ENCODE peak calls at places on chromosomes 3 and 15, in ten cellular contexts. V is GM12864; Q is H7; C is GF-D8; Y is stimulated activated CD8-positive, alpha-beta memory T cell treated with anti-CD3 and anti-CD28 coated beads, Interleukin-15, amount 100 ng/mL, for 4 hours; O is NCI-H1092; X is AG09319; G is EH; S is T-helper 2 cell; I is EL. K is an unnamed sample.

GRCh38 chr15:40959331-40960141 is 6.3 kb downstream of the CHAC1 start:
- DNase-seq in Y (no peak), C (no peak), X (no peak), I (no peak), V (no peak), Q (peak), O (no peak), G (no peak), S (no peak), K (no peak)

GRCh38 chr15:45829336-45830153 is 194.7 kb downstream of the SQOR start:
- DNase-seq in Y (no peak), I (no peak), X (no peak), O (no peak), S (no peak), V (no peak), Q (peak), G (no peak), C (no peak), K (no peak)

GRCh38 chr3:169218314-169218983 is 445.1 kb downstream of the MECOM start:
- DNase-seq in G (peak), Q (peak), S (no peak), X (no peak), O (peak), Y (no peak), V (no peak), C (no peak), I (peak), K (no peak)

GRCh38 chr3:73509812-73510211 is 114.9 kb downstream of the PDZRN3 start:
- DNase-seq in Q (no peak), S (no peak), I (no peak), O (no peak), X (no peak), V (no peak), C (no peak), G (peak), Y (no peak), K (no peak)

GRCh38 chr3:138461246-138461645 is 26.8 kb downstream of the ESYT3 start:
- DNase-seq in V (no peak), G (peak), I (peak), O (no peak), Y (no peak), X (no peak), C (no peak), S (no peak), Q (no peak), K (no peak)

GRCh38 chr3:110731148-110731547 is 340.5 kb upstream of the NECTIN3 start:
- DNase-seq in X (peak), S (no peak), O (no peak), Y (no peak), G (peak), Q (no peak), C (no peak), V (no peak), I (no peak), K (no peak)

GRCh38 chr3:39849992-39850706 is 40.7 kb downstream of the MYRIP start:
- DNase-seq in X (no peak), V (no peak), I (no peak), O (peak), C (no peak), G (no peak), Y (no peak), S (no peak), Q (no peak), K (no peak)

GRCh38 chr15:100939786-100940185 is 20.6 kb downstream of the LRRK1 start:
- DNase-seq in X (no peak), Y (no peak), G (no peak), C (no peak), V (no peak), I (no peak), Q (no peak), O (no peak), S (no peak), K (no peak)

GRCh38 chr3:157104521-157104920 is 55.4 kb downstream of the CCNL1 start:
- DNase-seq in Q (no peak), G (peak), O (no peak), Y (no peak), X (no peak), V (no peak), S (no peak), I (peak), C (no peak), K (no peak)

GRCh38 chr3:20405731-20406130 is 219.7 kb upstream of the SGO1 start:
- DNase-seq in X (no peak), C (no peak), S (no peak), V (no peak), O (no peak), Q (no peak), I (peak), G (peak), Y (no peak), K (no peak)

GRCh38 chr15:100995471-100996430 is 76.6 kb downstream of the LRRK1 start:
- DNase-seq in O (no peak), Q (no peak), I (no peak), G (no peak), S (no peak), C (no peak), V (no peak), Y (no peak), X (no peak), K (no peak)

GRCh38 chr3:177519588-177519987 is 322.3 kb upstream of the TBL1XR1 start:
- DNase-seq in V (no peak), X (no peak), C (no peak), Y (no peak), Q (no peak), S (no peak), O (no peak), I (no peak), G (no peak), K (no peak)

GRCh38 chr15:92164327-92165000 is 229.2 kb upstream of the ST8SIA2 start:
- DNase-seq in I (peak), Q (peak), X (no peak), G (peak), C (no peak), O (no peak), Y (no peak), V (no peak), S (no peak), K (no peak)

GRCh38 chr15:52133510-52134220 is 21.1 kb upstream of the BCL2L10 start:
- DNase-seq in S (no peak), Y (no peak), G (no peak), V (no peak), C (no peak), X (no peak), I (no peak), O (no peak), Q (no peak), K (no peak)

GRCh38 chr3:188845514-188845913 is 326.3 kb upstream of the TPRG1 start:
- DNase-seq in V (no peak), I (no peak), Q (no peak), C (no peak), Y (no peak), X (no peak), G (no peak), S (no peak), O (no peak), K (no peak)

GRCh38 chr3:46393554-46394434 is 13.1 kb downstream of the CCR5AS start:
- DNase-seq in X (no peak), C (peak), I (peak), Q (no peak), S (no peak), V (no peak), G (no peak), O (no peak), Y (no peak), K (no peak)

GRCh38 chr3:122392868-122393844 is 9.2 kb downstream of the FAM162A start:
- DNase-seq in X (no peak), O (peak), I (peak), Q (peak), Y (no peak), G (peak), C (peak), V (no peak), S (peak), K (no peak)

GRCh38 chr3:32176989-32177701 is 61.3 kb upstream of the CMTM8 start:
- DNase-seq in V (peak), C (peak), O (no peak), Q (peak), G (peak), I (peak), Y (no peak), X (peak), S (peak), K (no peak)

GRCh38 chr3:4977001-4977888 is 2.0 kb upstream of the BHLHE40 start:
- DNase-seq in X (no peak), V (peak), C (peak), Q (peak), G (peak), I (peak), S (peak), Y (peak), O (no peak), K (peak)

GRCh38 chr15:57095896-57096295 is 177.5 kb downstream of the TCF12 start:
- DNase-seq in X (no peak), Y (no peak), C (no peak), S (no peak), I (no peak), G (no peak), O (no peak), Q (no peak), V (no peak), K (no peak)

GRCh38 chr3:119794971-119795612 is 13.2 kb downstream of the NR1I2 start:
- DNase-seq in Y (no peak), X (no peak), O (no peak), C (no peak), G (peak), S (no peak), I (peak), Q (peak), V (no peak), K (no peak)

GRCh38 chr3:36792342-36792741 is 28.0 kb upstream of the DCLK3 start:
- DNase-seq in Y (no peak), C (no peak), X (no peak), G (peak), S (no peak), O (no peak), I (peak), V (no peak), Q (peak), K (no peak)

GRCh38 chr3:116253511-116253910 is 191.8 kb downstream of the LSAMP start:
- DNase-seq in G (no peak), S (no peak), O (no peak), I (no peak), Q (no peak), X (no peak), V (no peak), C (no peak), Y (no peak), K (no peak)

GRCh38 chr15:57665939-57666338 is 40.6 kb upstream of the POLR2M start:
- DNase-seq in G (peak), C (no peak), S (no peak), V (no peak), Y (no peak), I (peak), X (no peak), Q (no peak), O (no peak), K (no peak)

GRCh38 chr3:195875482-195876236 is 32.7 kb downstream of the TNK2 start:
- DNase-seq in S (no peak), X (no peak), V (no peak), C (no peak), Y (no peak), G (no peak), Q (no peak), O (no peak), I (no peak), K (no peak)

GRCh38 chr3:133821767-133822638 is 16.4 kb downstream of the SRPRB start:
- DNase-seq in C (no peak), Y (no peak), O (no peak), I (peak), G (peak), Q (peak), S (no peak), V (no peak), X (peak), K (no peak)

GRCh38 chr15:33215941-33216872 is 21.7 kb upstream of the FMN1 start:
- DNase-seq in Q (no peak), S (no peak), X (no peak), C (no peak), Y (no peak), G (peak), O (no peak), I (peak), V (no peak), K (no peak)